ENCODE peak calls at places on chromosomes 5 and 9, in five cellular contexts. B, X, D, G and K are unnamed samples.

GRCh38 chr9:71793386-71794105 is 25.2 kb upstream of the CEMIP2 start:
- DNase-seq in G (no peak), D (no peak), X (no peak), B (no peak), K (no peak)

GRCh38 chr5:78280261-78280660 is 14.2 kb downstream of the AP3B1 start:
- DNase-seq in G (no peak), D (no peak), X (peak; percentile 90), B (no peak), K (no peak)

GRCh38 chr9:12640866-12641636 is 52.1 kb upstream of the TYRP1 start:
- DNase-seq in D (no peak), G (no peak), B (no peak), X (no peak), K (no peak)

GRCh38 chr5:114055318-114055788 is 306.5 kb upstream of the KCNN2 start:
- DNase-seq in X (peak; percentile 69), D (peak; percentile 58), G (peak; percentile 6), B (peak; percentile 59), K (no peak)

GRCh38 chr5:55820488-55820887 is 30.7 kb upstream of the IL31RA start:
- DNase-seq in D (no peak), G (no peak), X (no peak), B (no peak), K (no peak)

GRCh38 chr5:180648658-180649296 is 623 bp downstream of the FLT4 start:
- DNase-seq in X (no peak), B (peak; percentile 44), G (no peak), D (peak; percentile 15), K (peak; percentile 56)

GRCh38 chr9:81083821-81084512 is 605.4 kb downstream of the TLE1 start:
- DNase-seq in G (no peak), X (no peak), D (no peak), B (no peak), K (no peak)

GRCh38 chr5:141001466-141001853 is 35.2 kb downstream of the PCDHAC2 start:
- DNase-seq in D (no peak), B (peak; percentile 46), X (no peak), G (no peak), K (no peak)

GRCh38 chr9:91047529-91047928 is 245.9 kb downstream of the SYK start:
- DNase-seq in G (no peak), X (no peak), D (no peak), B (no peak), K (no peak)

GRCh38 chr5:77499973-77500372 is 7.9 kb upstream of the WDR41 start:
- DNase-seq in B (no peak), G (no peak), D (no peak), X (no peak), K (no peak)

GRCh38 chr9:135282001-135282731 is 194.7 kb downstream of the OLFM1 start:
- DNase-seq in G (no peak), D (peak; percentile 73), B (peak; percentile 87), X (peak; percentile 82), K (no peak)

GRCh38 chr5:73158313-73158712 is 14.7 kb upstream of the TMEM174 start:
- DNase-seq in B (no peak), G (no peak), D (no peak), X (no peak), K (no peak)

GRCh38 chr5:862367-863243 is 11.8 kb upstream of the ZDHHC11 start:
- DNase-seq in X (no peak), D (no peak), G (no peak), B (no peak), K (no peak)

GRCh38 chr9:137247135-137247915 is 3.8 kb upstream of the STPG3 start:
- DNase-seq in X (no peak), G (no peak), B (peak; percentile 74), D (no peak), K (no peak)

GRCh38 chr5:55102345-55102744 is at the start of gene GZMA:
- DNase-seq in X (no peak), B (no peak), D (no peak), G (no peak), K (no peak)

GRCh38 chr9:130327781-130328348 is 62.3 kb downstream of the HMCN2 start:
- DNase-seq in X (no peak), B (peak; percentile 74), D (peak; percentile 55), G (no peak), K (no peak)

GRCh38 chr5:114565871-114566270 is 204.0 kb downstream of the KCNN2 start:
- DNase-seq in X (no peak), B (no peak), G (no peak), D (no peak), K (no peak)

GRCh38 chr9:89518466-89519392 is 20.8 kb upstream of the SEMA4D start:
- DNase-seq in D (no peak), G (no peak), B (no peak), X (no peak), K (no peak)

GRCh38 chr5:157516626-157517325 is 56.8 kb downstream of the NIPAL4 start:
- DNase-seq in B (peak; percentile 87), D (peak; percentile 62), G (no peak), X (peak; percentile 39), K (no peak)

GRCh38 chr9:87167161-87167560 is 219.9 kb upstream of the GAS1 start:
- DNase-seq in B (no peak), D (no peak), G (no peak), X (no peak), K (no peak)

GRCh38 chr5:100838048-100838473 is 65.0 kb downstream of the ST8SIA4 start:
- DNase-seq in D (no peak), G (no peak), B (no peak), X (no peak), K (no peak)

GRCh38 chr5:132661231-132662003 is 3.4 kb downstream of the IL13 start:
- DNase-seq in X (no peak), D (no peak), G (no peak), B (no peak), K (no peak)

GRCh38 chr5:173867173-173867679 is 20.9 kb upstream of the CPEB4 start:
- DNase-seq in X (no peak), D (no peak), G (no peak), B (no peak), K (no peak)

GRCh38 chr5:11468334-11469039 is 435.8 kb downstream of the CTNND2 start:
- DNase-seq in X (no peak), D (no peak), B (peak; percentile 53), G (no peak), K (no peak)

GRCh38 chr5:41346609-41347008 is 133.3 kb upstream of the C6 start:
- DNase-seq in B (no peak), D (no peak), X (no peak), G (no peak), K (no peak)

GRCh38 chr5:37712750-37713149 is 127.1 kb downstream of the GDNF start:
- DNase-seq in B (no peak), D (no peak), X (no peak), G (no peak), K (no peak)